ENCODE peak calls at places on chromosomes 12 and 14, in seven cellular contexts. U is H1, C is HepG2, M is SK-N-SH, P is K562, Q is GM12891, R is GM12878. Z is an unnamed sample.

GRCh38 chr12:79344855-79345840 is 345.6 kb downstream of the PAWR start:
- DNase-seq in U (peak; percentile 25), C (peak; percentile 59), M (peak; percentile 42), P (peak; percentile 11), Q (no peak), R (peak; percentile 2), Z (peak; percentile 2)

GRCh38 chr14:92560106-92560865 is 46.7 kb downstream of the RIN3 start:
- DNase-seq in U (no peak), C (no peak), M (no peak), P (no peak), Q (no peak), R (no peak), Z (no peak)

GRCh38 chr12:52389313-52390207 is 4.1 kb upstream of the KRT84 start:
- DNase-seq in U (no peak), C (no peak), M (no peak), P (no peak), Q (no peak), R (no peak), Z (no peak)

GRCh38 chr14:64704743-64705405 is 650 bp downstream of the PLEKHG3 start:
- DNase-seq in U (no peak), C (no peak), M (peak; percentile 79), P (no peak), Q (no peak), R (no peak), Z (no peak)

GRCh38 chr14:52551696-52552062 is 626 bp downstream of the TXNDC16 start:
- DNase-seq in U (no peak), C (peak; percentile 32), M (peak; percentile 38), P (no peak), Q (no peak), R (no peak), Z (no peak)

GRCh38 chr12:122422769-122423257 is 344 bp upstream of the CLIP1 start:
- DNase-seq in U (no peak), C (peak; percentile 49), M (no peak), P (no peak), Q (no peak), R (no peak), Z (no peak)

GRCh38 chr12:101231626-101232025 is 21.6 kb upstream of the SLC5A8 start:
- DNase-seq in U (no peak), C (no peak), M (no peak), P (no peak), Q (no peak), R (no peak), Z (no peak)

GRCh38 chr12:125186471-125187147 is 121.4 kb downstream of the AACS start:
- DNase-seq in U (no peak), C (no peak), M (peak; percentile 59), P (no peak), Q (no peak), R (no peak), Z (no peak)

GRCh38 chr14:27484633-27485032 is 886.8 kb upstream of the NOVA1 start:
- DNase-seq in U (no peak), C (no peak), M (no peak), P (no peak), Q (no peak), R (no peak), Z (no peak)

GRCh38 chr12:52004042-52004648 is 2.6 kb upstream of the TAMALIN start:
- DNase-seq in U (no peak), C (peak; percentile 40), M (peak; percentile 67), P (peak; percentile 64), Q (no peak), R (no peak), Z (no peak)

GRCh38 chr12:124332068-124332672 is 37.3 kb downstream of the RFLNA start:
- DNase-seq in U (no peak), C (no peak), M (peak; percentile 73), P (peak; percentile 56), Q (no peak), R (no peak), Z (no peak)

GRCh38 chr14:78933948-78934524 is 763.9 kb downstream of the NRXN3 start:
- DNase-seq in U (no peak), C (peak; percentile 12), M (peak; percentile 43), P (peak; percentile 9), Q (peak; percentile 5), R (no peak), Z (no peak)

GRCh38 chr12:99154264-99154982 is 493.1 kb upstream of the GARIN6 start:
- DNase-seq in U (no peak), C (no peak), M (no peak), P (no peak), Q (no peak), R (no peak), Z (no peak)

GRCh38 chr12:94873368-94874085 is 130.0 kb downstream of the NDUFA12 start:
- DNase-seq in U (no peak), C (no peak), M (peak; percentile 89), P (peak; percentile 31), Q (peak; percentile 69), R (no peak), Z (peak; percentile 75)

GRCh38 chr14:90795744-90796143 is 20.5 kb downstream of the TTC7B start:
- DNase-seq in U (no peak), C (no peak), M (peak; percentile 70), P (no peak), Q (no peak), R (no peak), Z (no peak)

GRCh38 chr12:19847294-19848059 is 408.2 kb downstream of the AEBP2 start:
- DNase-seq in U (no peak), C (no peak), M (no peak), P (no peak), Q (no peak), R (no peak), Z (no peak)

GRCh38 chr14:92035890-92036289 is 4.0 kb downstream of the TRIP11 start:
- DNase-seq in U (no peak), C (no peak), M (no peak), P (no peak), Q (no peak), R (no peak), Z (no peak)

GRCh38 chr12:9365296-9365695 is 157.1 kb upstream of the PZP start:
- DNase-seq in U (no peak), C (no peak), M (no peak), P (no peak), Q (no peak), R (no peak), Z (no peak)
- TF ChIP-seq TAF1 in U (no peak), C (no peak), M (no peak), P (no peak), Q (no peak), R (no peak), Z (no peak)

DNA sequence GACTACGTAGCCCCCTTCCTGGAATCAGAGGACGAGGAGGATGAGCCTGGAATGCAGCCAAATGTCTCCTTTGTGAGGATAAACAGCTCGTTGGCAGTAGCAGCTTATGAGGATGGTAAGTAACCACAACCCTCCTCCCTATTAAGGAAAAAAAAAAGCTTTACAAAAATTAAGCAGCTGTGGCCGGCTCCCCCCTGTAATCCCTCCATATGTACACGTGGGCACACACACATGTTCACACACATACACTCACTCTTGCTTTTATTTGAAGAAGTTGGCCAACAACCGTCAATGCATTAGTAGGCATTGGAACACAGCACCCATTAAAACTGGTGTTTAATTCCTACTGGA is 54.0 kb downstream of the FBXW8 start:
- DNase-seq in U (no peak), C (no peak), M (no peak), P (no peak), Q (no peak), R (no peak), Z (no peak)
- TF ChIP-seq TAF1 in U (no peak), C (no peak), M (no peak), P (no peak), Q (no peak), R (no peak), Z (no peak)

DNA sequence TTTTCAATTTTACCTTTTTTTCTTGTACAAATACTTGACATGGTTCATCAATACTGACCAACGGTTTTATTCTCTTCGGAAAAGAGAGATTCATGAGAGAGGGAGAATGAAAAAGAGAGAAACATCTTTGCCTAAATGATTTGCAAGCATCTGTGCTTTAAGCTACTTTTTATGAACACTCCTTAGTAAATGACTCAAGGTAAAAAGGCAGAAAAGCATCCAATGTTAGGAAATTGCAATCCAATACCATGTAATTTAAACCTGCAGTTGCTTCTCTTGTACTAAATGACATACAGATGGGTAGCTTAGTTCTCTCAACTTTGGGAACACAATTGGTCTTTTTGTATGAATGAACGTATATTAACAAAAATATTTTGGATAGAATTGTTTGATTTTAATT is 46.1 kb downstream of the MSRB3 start:
- DNase-seq in U (no peak), C (no peak), M (no peak), P (no peak), Q (no peak), R (no peak), Z (no peak)
- TF ChIP-seq TAF1 in U (no peak), C (no peak), M (no peak), P (no peak), Q (no peak), R (no peak), Z (no peak)

GRCh38 chr12:120939523-120939922 is 35.4 kb upstream of the SPPL3 start:
- DNase-seq in U (no peak), C (no peak), M (no peak), P (no peak), Q (no peak), R (no peak), Z (no peak)

GRCh38 chr12:120939954-120940353 is 35.8 kb upstream of the SPPL3 start:
- DNase-seq in U (no peak), C (no peak), M (no peak), P (no peak), Q (no peak), R (no peak), Z (no peak)

GRCh38 chr12:120940799-120941198 is 36.6 kb upstream of the SPPL3 start:
- DNase-seq in U (no peak), C (no peak), M (no peak), P (no peak), Q (no peak), R (no peak), Z (no peak)

GRCh38 chr12:120941412-120941811 is 36.9 kb upstream of the HNF1A start:
- DNase-seq in U (no peak), C (no peak), M (no peak), P (no peak), Q (no peak), R (no peak), Z (no peak)

DNA sequence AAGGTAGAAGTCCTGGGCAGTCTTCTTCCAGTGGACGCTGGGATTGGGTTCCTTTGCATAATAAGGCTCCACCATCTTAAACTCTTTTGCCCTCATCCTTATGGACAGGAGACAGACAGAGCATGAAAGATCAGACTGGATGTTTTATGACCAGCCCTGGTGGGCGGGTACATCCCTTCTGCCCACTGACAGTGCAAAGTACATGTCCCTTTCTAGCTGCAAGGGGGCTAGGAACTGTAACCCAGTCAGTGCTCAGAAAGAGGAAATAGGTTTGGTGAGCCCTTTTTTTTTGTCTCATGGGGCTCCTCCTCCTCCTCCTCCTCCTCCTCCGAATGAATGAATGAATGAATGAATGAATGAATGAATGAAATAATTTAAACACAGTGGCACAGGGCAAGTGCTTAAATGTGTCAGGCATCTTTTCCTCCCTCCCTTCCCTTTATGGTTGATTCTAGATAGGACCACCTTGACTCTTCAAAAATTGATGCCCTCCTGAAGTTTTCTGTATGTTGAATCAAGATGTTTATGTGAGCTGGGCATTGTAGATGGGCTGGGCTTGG is 36.4 kb upstream of the HNF1A start:
- DNase-seq in U (no peak), C (no peak), M (no peak), P (no peak), Q (no peak), R (no peak), Z (no peak)
- TF ChIP-seq TAF1 in U (no peak), C (no peak), M (no peak), P (no peak), Q (no peak), R (no peak), Z (no peak)

Z was measured in GM12892.